ENCODE peak calls at places on chromosomes 16 and 17, in five cellular contexts. One of them, this sample, is unnamed.

GRCh38 chr17:48563385-48563838 is 14.7 kb downstream of the HOXB4 start:
- DNase-seq in T-helper 2 cell: no peak
- DNase-seq in fibroblast of the conjunctiva: no peak
- DNase-seq in cardiac septum: no peak
- DNase-seq in HL-60: no peak
- DNase-seq in this sample: no peak

GRCh38 chr17:11292491-11292890 is 51.5 kb downstream of the SHISA6 start:
- DNase-seq in T-helper 2 cell: no peak
- DNase-seq in fibroblast of the conjunctiva: no peak
- DNase-seq in cardiac septum: no peak
- DNase-seq in HL-60: no peak
- DNase-seq in this sample: no peak

GRCh38 chr16:11727945-11728543 is 14.6 kb downstream of the TXNDC11 start:
- DNase-seq in T-helper 2 cell: no peak
- DNase-seq in fibroblast of the conjunctiva: no peak
- DNase-seq in cardiac septum: no peak
- DNase-seq in HL-60: no peak
- DNase-seq in this sample: no peak

GRCh38 chr16:4442371-4442770 is 16.7 kb downstream of the DNAJA3 start:
- DNase-seq in T-helper 2 cell: no peak
- DNase-seq in fibroblast of the conjunctiva: no peak
- DNase-seq in cardiac septum: no peak
- DNase-seq in HL-60: no peak
- DNase-seq in this sample: no peak

GRCh38 chr17:75142236-75142971 is 10.9 kb upstream of the NT5C start:
- DNase-seq in T-helper 2 cell: no peak
- DNase-seq in fibroblast of the conjunctiva: no peak
- DNase-seq in cardiac septum: no peak
- DNase-seq in HL-60: no peak
- DNase-seq in this sample: no peak

GRCh38 chr16:72997141-72997542 is 50.8 kb downstream of the ZFHX3 start:
- DNase-seq in T-helper 2 cell: no peak
- DNase-seq in fibroblast of the conjunctiva: no peak
- DNase-seq in cardiac septum: peak; percentile 47
- DNase-seq in HL-60: peak; percentile 63
- DNase-seq in this sample: no peak

GRCh38 chr16:2515180-2515803 is 1.5 kb downstream of the ATP6V0C start:
- DNase-seq in T-helper 2 cell: no peak
- DNase-seq in fibroblast of the conjunctiva: no peak
- DNase-seq in cardiac septum: no peak
- DNase-seq in HL-60: peak; percentile 82
- DNase-seq in this sample: no peak

GRCh38 chr16:75761111-75761510 is 34.8 kb upstream of the CPHXL start:
- DNase-seq in T-helper 2 cell: no peak
- DNase-seq in fibroblast of the conjunctiva: no peak
- DNase-seq in cardiac septum: no peak
- DNase-seq in HL-60: no peak
- DNase-seq in this sample: no peak

GRCh38 chr17:57481901-57482300 is 225.6 kb downstream of the MSI2 start:
- DNase-seq in T-helper 2 cell: no peak
- DNase-seq in fibroblast of the conjunctiva: peak; percentile 45
- DNase-seq in cardiac septum: no peak
- DNase-seq in HL-60: no peak
- DNase-seq in this sample: no peak

GRCh38 chr16:9102379-9102778 is 10.9 kb downstream of the HAPSTR1 start:
- DNase-seq in T-helper 2 cell: no peak
- DNase-seq in fibroblast of the conjunctiva: peak; percentile 57
- DNase-seq in cardiac septum: no peak
- DNase-seq in HL-60: no peak
- DNase-seq in this sample: no peak

GRCh38 chr17:55659661-55660060 is 63.0 kb downstream of the TMEM100 start:
- DNase-seq in T-helper 2 cell: no peak
- DNase-seq in fibroblast of the conjunctiva: no peak
- DNase-seq in cardiac septum: no peak
- DNase-seq in HL-60: no peak
- DNase-seq in this sample: no peak

GRCh38 chr17:64938925-64939474 is 19.7 kb upstream of the LRRC37A3 start:
- DNase-seq in T-helper 2 cell: no peak
- DNase-seq in fibroblast of the conjunctiva: no peak
- DNase-seq in cardiac septum: peak; percentile 85
- DNase-seq in HL-60: no peak
- DNase-seq in this sample: no peak

GRCh38 chr17:41835800-41836549 is at the start of gene NT5C3B:
- DNase-seq in T-helper 2 cell: no peak
- DNase-seq in fibroblast of the conjunctiva: no peak
- DNase-seq in cardiac septum: no peak
- DNase-seq in HL-60: no peak
- DNase-seq in this sample: peak; percentile 82

GRCh38 chr16:78666318-78666717 is 566.9 kb downstream of the WWOX start:
- DNase-seq in T-helper 2 cell: no peak
- DNase-seq in fibroblast of the conjunctiva: no peak
- DNase-seq in cardiac septum: no peak
- DNase-seq in HL-60: no peak
- DNase-seq in this sample: no peak

GRCh38 chr17:6047966-6048365 is 22.2 kb upstream of the WSCD1 start:
- DNase-seq in T-helper 2 cell: no peak
- DNase-seq in fibroblast of the conjunctiva: no peak
- DNase-seq in cardiac septum: peak; percentile 46
- DNase-seq in HL-60: no peak
- DNase-seq in this sample: no peak

GRCh38 chr16:10323528-10323869 is 62.4 kb upstream of the ATF7IP2 start:
- DNase-seq in T-helper 2 cell: no peak
- DNase-seq in fibroblast of the conjunctiva: no peak
- DNase-seq in cardiac septum: no peak
- DNase-seq in HL-60: no peak
- DNase-seq in this sample: no peak

GRCh38 chr16:47574091-47575054 is 113.2 kb downstream of the PHKB start:
- DNase-seq in T-helper 2 cell: no peak
- DNase-seq in fibroblast of the conjunctiva: no peak
- DNase-seq in cardiac septum: no peak
- DNase-seq in HL-60: no peak
- DNase-seq in this sample: no peak

GRCh38 chr17:32971171-32971570 is 20.5 kb upstream of the SPACA3 start:
- DNase-seq in T-helper 2 cell: no peak
- DNase-seq in fibroblast of the conjunctiva: no peak
- DNase-seq in cardiac septum: no peak
- DNase-seq in HL-60: no peak
- DNase-seq in this sample: no peak

GRCh38 chr17:36183811-36184765 is 7.7 kb upstream of the TBC1D3B start:
- DNase-seq in T-helper 2 cell: no peak
- DNase-seq in fibroblast of the conjunctiva: no peak
- DNase-seq in cardiac septum: no peak
- DNase-seq in HL-60: no peak
- DNase-seq in this sample: no peak

GRCh38 chr16:11006666-11007065 is 62.3 kb downstream of the CLEC16A start:
- DNase-seq in T-helper 2 cell: no peak
- DNase-seq in fibroblast of the conjunctiva: no peak
- DNase-seq in cardiac septum: no peak
- DNase-seq in HL-60: no peak
- DNase-seq in this sample: no peak

GRCh38 chr17:74780443-74781238 is 4.5 kb upstream of the NAT9 start:
- DNase-seq in T-helper 2 cell: no peak
- DNase-seq in fibroblast of the conjunctiva: no peak
- DNase-seq in cardiac septum: no peak
- DNase-seq in HL-60: no peak
- DNase-seq in this sample: no peak

This sample was measured in sigmoid colon.